ENCODE peak calls at places on chromosomes 3 and 15, in five cellular contexts. F is heart right ventricle; P is AG10803; N is CD8-positive, alpha-beta memory T cell; B is transverse colon. Y is an unnamed sample.

GRCh38 chr15:56205061-56205876 is 38.4 kb downstream of the RFX7 start:
- DNase-seq in F (no peak), N (no peak), B (no peak), P (peak), Y (peak)

GRCh38 chr3:146640955-146641867 is 36.1 kb upstream of the PLSCR5 start:
- DNase-seq in P (peak), F (no peak), N (no peak), B (no peak), Y (peak)

GRCh38 chr3:127970966-127971592 is 56.0 kb downstream of the KBTBD12 start:
- DNase-seq in B (peak), P (peak), F (no peak), N (peak), Y (peak)

GRCh38 chr3:139378587-139378986 is 10.9 kb downstream of the COPB2 start:
- DNase-seq in N (no peak), F (no peak), B (no peak), P (no peak), Y (no peak)

GRCh38 chr3:112448939-112449338 is 50.3 kb downstream of the BTLA start:
- DNase-seq in P (no peak), B (no peak), F (no peak), N (no peak), Y (no peak)

GRCh38 chr3:82329300-82329699 is 567.9 kb upstream of the GBE1 start:
- DNase-seq in P (no peak), B (no peak), N (no peak), F (no peak), Y (no peak)

GRCh38 chr15:79923068-79923514 is 26.3 kb upstream of the MTHFS start:
- DNase-seq in P (peak), B (peak), N (no peak), F (peak), Y (peak)

GRCh38 chr3:24688446-24689148 is 193.9 kb upstream of the THRB start:
- DNase-seq in N (no peak), F (no peak), P (peak), B (no peak), Y (no peak)

GRCh38 chr3:71584216-71585061 is 911 bp upstream of the FOXP1 start:
- DNase-seq in N (peak), P (peak), B (peak), F (peak), Y (peak)

GRCh38 chr3:170128259-170128976 is 53.1 kb downstream of the PHC3 start:
- DNase-seq in N (peak), F (no peak), P (no peak), B (peak), Y (peak)

GRCh38 chr3:4416961-4417360 is 50.1 kb downstream of the SUMF1 start:
- DNase-seq in N (no peak), B (no peak), P (peak), F (no peak), Y (no peak)

GRCh38 chr3:42979044-42979962 is at the start of gene GASK1A:
- DNase-seq in P (no peak), N (peak), B (peak), F (peak), Y (no peak)

GRCh38 chr3:126895178-126896066 is 87.5 kb upstream of the PLXNA1 start:
- DNase-seq in N (no peak), F (no peak), P (peak), B (no peak), Y (no peak)

GRCh38 chr3:55524565-55525244 is 37.6 kb upstream of the WNT5A start:
- DNase-seq in B (no peak), F (no peak), P (peak), N (no peak), Y (no peak)

GRCh38 chr15:45021331-45021730 is 1.7 kb upstream of the SORD start:
- DNase-seq in N (no peak), F (no peak), P (no peak), B (no peak), Y (no peak)

GRCh38 chr3:159798951-159799350 is 189.7 kb upstream of the IL12A start:
- DNase-seq in N (no peak), P (peak), F (no peak), B (no peak), Y (no peak)

GRCh38 chr15:85858586-85859375 is 64.1 kb upstream of the KLHL25 start:
- DNase-seq in F (peak), B (peak), N (peak), P (peak), Y (peak)

GRCh38 chr3:112734718-112735350 is 93.9 kb upstream of the CCDC80 start:
- DNase-seq in P (peak), F (no peak), N (peak), B (peak), Y (peak)

GRCh38 chr3:159964166-159964973 is 24.3 kb upstream of the IL12A start:
- DNase-seq in N (no peak), P (peak), B (no peak), F (no peak), Y (peak)

GRCh38 chr3:113132571-113132996 is 78.8 kb upstream of the BOC start:
- DNase-seq in F (no peak), N (no peak), B (no peak), P (peak), Y (no peak)

GRCh38 chr3:106299300-106300098 is 430.7 kb upstream of the CBLB start:
- DNase-seq in N (no peak), B (no peak), P (peak), F (no peak), Y (peak)

GRCh38 chr3:189267981-189268613 is 96.3 kb downstream of the TPRG1 start:
- DNase-seq in B (no peak), P (peak), F (no peak), N (no peak), Y (no peak)

GRCh38 chr3:45105855-45106655 is 40.1 kb downstream of the CDCP1 start:
- DNase-seq in B (no peak), F (no peak), P (peak), N (peak), Y (peak)

GRCh38 chr15:92451225-92451825 is 57.6 kb downstream of the ST8SIA2 start:
- DNase-seq in P (peak), N (no peak), B (no peak), F (no peak), Y (no peak)

GRCh38 chr3:14879161-14879888 is 60.6 kb downstream of the FGD5 start:
- DNase-seq in F (no peak), N (peak), P (no peak), B (peak), Y (no peak)

GRCh38 chr3:196207159-196207832 is 3.9 kb downstream of the ZDHHC19 start:
- DNase-seq in N (peak), F (no peak), P (no peak), B (no peak), Y (peak)

GRCh38 chr3:196210673-196211556 is at the start of gene ZDHHC19:
- DNase-seq in F (no peak), N (no peak), P (no peak), B (no peak), Y (no peak)

GRCh38 chr3:196203833-196204232 is 7.4 kb downstream of the ZDHHC19 start:
- DNase-seq in B (no peak), P (no peak), N (no peak), F (no peak), Y (no peak)

GRCh38 chr3:196208942-196209695 is 2.1 kb downstream of the ZDHHC19 start:
- DNase-seq in N (no peak), F (no peak), B (no peak), P (no peak), Y (no peak)

DNA sequence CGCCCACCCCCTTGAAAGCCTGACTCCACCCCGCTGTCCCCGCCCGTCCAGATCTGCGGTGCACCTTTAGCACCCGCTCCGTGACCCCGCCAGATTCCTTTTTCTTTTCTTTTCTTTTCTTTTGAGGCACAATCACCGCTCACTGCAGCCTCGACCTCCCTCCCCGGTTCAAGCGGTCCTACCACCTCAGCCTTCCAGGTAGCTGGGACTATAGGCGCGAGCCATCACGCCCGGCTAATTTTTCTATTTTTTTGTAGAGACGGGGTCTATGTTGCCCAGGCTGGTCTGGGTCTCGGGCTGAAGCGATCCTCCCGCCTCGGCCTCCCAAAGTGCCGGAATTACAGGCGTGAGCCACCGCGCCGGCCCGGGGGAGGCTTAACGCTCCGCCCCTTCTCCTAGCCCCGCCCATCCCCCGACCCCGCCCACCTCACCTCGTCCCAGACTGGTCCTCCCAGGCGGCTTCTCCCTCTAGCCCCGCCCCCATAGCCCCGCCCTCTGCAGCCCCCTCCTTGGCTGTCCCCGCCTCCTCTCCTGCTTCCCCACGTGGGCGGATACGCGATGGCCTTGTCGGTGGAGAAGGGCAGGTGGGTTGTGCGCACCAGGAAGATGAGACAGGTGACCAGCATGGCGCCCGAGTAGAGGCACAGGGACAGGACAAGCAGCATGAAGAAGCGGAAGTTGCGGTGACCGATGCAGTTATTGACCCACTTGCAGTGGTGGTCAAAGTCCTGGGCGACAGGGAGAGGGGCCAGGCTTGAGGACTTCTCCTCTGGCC is 3.2 kb downstream of the ZDHHC19 start:
- DNase-seq in B (peak), P (no peak), N (peak), F (no peak), Y (peak)
- H3K4me3 ChIP-seq in B (peak), P (peak), N (peak), F (peak), Y (peak)

GRCh38 chr15:34494084-34494399 is 56.4 kb upstream of the GOLGA8A start:
- DNase-seq in F (no peak), N (no peak), B (no peak), P (no peak), Y (no peak)
- H3K4me3 ChIP-seq in F (peak), N (no peak), B (no peak), P (no peak), Y (no peak)

DNA sequence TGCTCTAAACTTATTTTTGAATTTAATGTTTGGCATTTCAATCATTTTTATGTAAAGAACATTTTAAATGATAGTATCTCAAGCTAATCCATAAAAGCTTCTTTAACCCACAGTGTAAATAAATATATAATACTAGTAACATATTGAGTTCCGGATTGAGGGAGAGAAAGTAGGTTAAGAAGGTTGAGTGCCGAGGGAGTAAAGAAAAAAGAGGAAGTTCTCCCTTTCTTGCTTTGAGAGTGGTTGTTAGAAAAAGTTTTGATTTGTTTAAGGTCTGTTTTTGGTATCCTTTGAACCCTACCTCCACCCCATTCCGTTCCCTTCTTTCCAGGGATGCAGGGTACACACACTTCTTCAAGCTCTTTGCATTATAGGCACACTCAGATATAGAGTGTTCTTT is 130.8 kb downstream of the VPS8 start:
- DNase-seq in F (no peak), P (no peak), B (no peak), N (no peak), Y (no peak)
- H3K4me3 ChIP-seq in F (no peak), P (no peak), B (no peak), N (no peak), Y (no peak)

DNA sequence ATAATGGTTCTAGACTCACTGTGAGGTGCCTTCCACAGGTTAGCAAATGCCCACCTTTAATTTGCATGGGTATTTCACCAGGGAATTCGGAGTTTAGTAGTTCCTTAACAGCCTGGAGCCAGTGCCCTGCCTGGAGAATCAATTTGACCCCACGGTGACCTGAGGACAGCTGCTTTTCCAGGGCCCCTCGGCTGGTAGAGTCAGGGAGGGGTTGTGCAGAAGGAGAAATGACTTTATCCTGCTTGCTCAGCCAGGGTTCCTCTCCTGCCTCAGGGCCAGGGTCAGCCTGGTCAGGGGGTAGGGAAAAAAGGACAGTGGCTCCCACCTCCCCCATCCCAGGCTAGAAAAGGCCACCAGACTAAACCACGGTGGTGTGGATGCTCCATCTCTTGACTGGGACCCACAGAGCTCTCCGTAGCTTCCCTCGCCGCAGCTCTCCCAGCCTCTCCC is 12.0 kb downstream of the DLL4 start:
- DNase-seq in B (no peak), F (no peak), N (no peak), P (no peak), Y (no peak)
- H3K4me3 ChIP-seq in B (peak), F (peak), N (no peak), P (peak), Y (peak)

GRCh38 chr3:172606021-172606420 is 82.8 kb upstream of the TNFSF10 start:
- DNase-seq in F (no peak), N (no peak), B (no peak), P (peak), Y (no peak)
- H3K4me3 ChIP-seq in F (no peak), N (no peak), B (no peak), P (no peak), Y (no peak)

DNA sequence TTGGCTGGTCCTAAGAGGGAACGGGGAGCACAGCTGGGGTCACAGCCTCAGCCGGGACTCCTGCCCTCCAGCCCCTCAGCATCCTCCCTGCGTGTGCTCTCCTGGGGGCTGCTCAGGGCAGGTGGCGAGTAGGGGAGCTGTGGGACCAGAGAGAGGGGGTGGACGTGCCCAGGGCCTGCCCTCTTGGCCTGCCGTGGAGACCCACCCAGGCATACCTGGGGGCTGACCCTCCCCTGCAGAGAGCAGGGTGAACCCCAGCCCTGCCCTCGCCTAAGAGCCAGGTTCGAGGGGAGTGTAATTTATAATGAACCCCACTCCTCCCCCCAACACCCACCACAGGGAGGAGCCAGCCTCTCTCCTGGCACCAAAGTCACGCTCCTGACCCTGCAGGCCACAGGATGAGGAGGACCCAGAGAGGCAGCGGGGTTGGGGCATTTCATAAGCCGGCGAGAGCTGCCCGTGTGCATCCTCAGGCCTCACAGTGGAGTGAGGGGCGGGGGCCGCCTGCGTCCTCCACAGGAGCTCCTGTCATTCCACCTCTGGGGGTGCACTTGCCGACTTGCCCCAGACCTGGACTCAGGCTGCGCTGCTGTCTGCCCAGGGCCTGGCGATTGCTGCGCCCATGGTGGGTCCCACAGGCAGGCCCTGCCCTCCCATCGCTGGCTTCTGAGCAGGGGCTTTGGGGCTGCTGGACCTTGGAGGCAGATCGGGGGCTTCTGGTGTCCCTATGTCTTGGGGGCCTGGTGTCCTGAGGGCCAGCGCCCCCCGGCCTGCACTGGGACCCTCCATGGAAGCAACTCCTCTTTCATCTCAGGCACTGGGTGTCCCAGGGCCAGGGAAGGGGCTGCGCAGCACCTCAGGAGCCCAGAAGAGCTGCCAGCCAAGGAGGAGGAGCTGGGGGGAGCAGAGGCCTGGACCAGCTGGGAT is 184.2 kb downstream of the GOLGA6L6 start:
- DNase-seq in P (no peak), N (no peak), F (peak), B (no peak), Y (no peak)
- H3K4me3 ChIP-seq in P (no peak), N (no peak), F (no peak), B (no peak), Y (no peak)

GRCh38 chr3:129662230-129662629 is 55.8 kb upstream of the PLXND1 start:
- DNase-seq in F (no peak), P (no peak), N (no peak), B (no peak), Y (no peak)
- H3K4me3 ChIP-seq in F (no peak), P (no peak), N (no peak), B (no peak), Y (no peak)

GRCh38 chr15:52337198-52337853 is 41.7 kb upstream of the MYO5C start:
- DNase-seq in N (no peak), F (no peak), P (peak), B (no peak), Y (no peak)

GRCh38 chr15:52340093-52340492 is 44.5 kb upstream of the MYO5C start:
- DNase-seq in B (no peak), N (no peak), P (no peak), F (no peak), Y (no peak)

GRCh38 chr15:52336530-52336929 is 40.9 kb upstream of the MYO5C start:
- DNase-seq in N (no peak), P (no peak), B (peak), F (no peak), Y (no peak)

GRCh38 chr15:52338891-52339290 is 43.3 kb upstream of the MYO5C start:
- DNase-seq in P (no peak), B (no peak), N (no peak), F (no peak), Y (no peak)

DNA sequence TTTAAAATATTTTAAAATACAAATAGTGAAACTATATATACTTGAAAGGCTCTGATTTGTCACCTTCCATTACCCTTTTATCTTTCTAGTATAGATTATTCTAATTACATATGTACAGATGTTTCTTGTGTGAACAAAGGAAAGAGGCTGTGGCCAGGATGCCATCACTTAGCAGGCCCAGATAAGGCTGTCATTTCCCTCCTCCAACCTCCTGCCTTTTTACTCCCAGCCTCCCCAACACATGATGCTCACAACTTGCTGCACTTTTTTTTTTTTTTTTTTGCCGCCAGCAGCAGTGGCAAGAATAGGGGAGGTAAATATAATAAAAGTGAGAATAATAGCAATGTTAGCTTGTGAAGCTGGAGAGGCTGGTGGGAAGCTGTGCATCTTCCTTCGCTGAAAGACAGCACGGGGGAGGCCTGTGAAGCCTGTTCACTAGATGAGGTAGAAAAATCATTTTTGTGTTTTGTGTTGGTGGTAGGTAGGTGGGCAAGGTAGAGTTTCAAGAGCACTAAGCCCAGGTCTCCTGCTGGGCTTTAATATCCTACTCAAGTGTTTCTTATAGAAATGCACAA is 42.4 kb upstream of the MYO5C start:
- DNase-seq in N (no peak), F (no peak), B (no peak), P (no peak), Y (no peak)
- H3K4me3 ChIP-seq in N (no peak), F (no peak), B (no peak), P (no peak), Y (no peak)

DNA sequence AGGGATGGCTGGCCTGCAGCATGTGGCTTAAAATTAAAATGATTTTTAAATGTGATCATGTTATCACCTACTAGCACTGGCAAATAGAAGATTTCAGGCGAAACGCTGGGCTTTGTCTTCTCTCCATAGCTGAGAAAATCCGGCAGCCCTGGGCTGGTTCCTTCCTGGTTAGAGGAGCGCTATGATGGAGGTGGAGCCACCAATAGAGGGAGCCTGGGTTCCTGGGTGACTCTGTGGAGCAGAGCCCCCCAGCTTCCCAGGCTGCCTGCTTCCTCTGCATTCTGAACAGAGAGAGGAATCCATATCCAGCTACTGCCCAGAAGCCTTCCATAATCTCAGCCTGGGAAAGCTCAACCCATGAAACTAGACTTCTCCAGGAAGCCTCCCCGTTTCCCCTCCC is 32.6 kb upstream of the IQSEC1 start:
- DNase-seq in F (no peak), P (no peak), B (no peak), N (no peak), Y (no peak)
- H3K4me3 ChIP-seq in F (no peak), P (no peak), B (no peak), N (no peak), Y (no peak)

GRCh38 chr15:78021761-78022160 is 55.8 kb downstream of the TBC1D2B start:
- DNase-seq in N (no peak), P (no peak), F (no peak), B (no peak), Y (no peak)
- H3K4me3 ChIP-seq in N (no peak), P (no peak), F (no peak), B (no peak), Y (no peak)